ENCODE peak calls at places on chromosomes 11 and 22, in nine cellular contexts. One of them, this sample, is unnamed. For H3K79me2 and H3K36me3, the result is how much of the 10 kb centered on the place peaks cover.

GRCh38 chr11:23540101-23540561 is 679.9 kb upstream of the CCDC179 start:
- DNase-seq in trophoblast cell: no peak
- DNase-seq in hepatocyte: peak
- DNase-seq in fibroblast of lung: peak
- DNase-seq in neural progenitor cell: peak
- DNase-seq in PC-3: peak
- DNase-seq in HepG2: peak
- DNase-seq in astrocyte: peak
- DNase-seq in mammary epithelial cell: peak
- DNase-seq in this sample: peak

GRCh38 chr11:67468056-67468455 is 995 bp downstream of the TMEM134 start:
- DNase-seq in hepatocyte: peak
- DNase-seq in astrocyte: peak
- DNase-seq in trophoblast cell: no peak
- DNase-seq in neural progenitor cell: no peak
- DNase-seq in PC-3: peak
- DNase-seq in mammary epithelial cell: peak
- DNase-seq in HepG2: no peak
- DNase-seq in fibroblast of lung: no peak
- DNase-seq in this sample: peak

GRCh38 chr11:57649826-57650738 is at the start of gene YPEL4:
- DNase-seq in astrocyte: peak
- DNase-seq in neural progenitor cell: peak
- DNase-seq in hepatocyte: peak
- DNase-seq in trophoblast cell: peak
- DNase-seq in mammary epithelial cell: peak
- DNase-seq in fibroblast of lung: peak
- DNase-seq in HepG2: no peak
- DNase-seq in PC-3: peak
- DNase-seq in this sample: peak

GRCh38 chr22:49236541-49237075 is 591.1 kb downstream of the BRD1 start:
- DNase-seq in hepatocyte: no peak
- DNase-seq in trophoblast cell: no peak
- DNase-seq in neural progenitor cell: no peak
- DNase-seq in fibroblast of lung: no peak
- DNase-seq in mammary epithelial cell: no peak
- DNase-seq in PC-3: no peak
- DNase-seq in astrocyte: no peak
- DNase-seq in HepG2: no peak
- DNase-seq in this sample: no peak

GRCh38 chr11:92048415-92048814 is 176.2 kb upstream of the FAT3 start:
- DNase-seq in trophoblast cell: no peak
- DNase-seq in HepG2: no peak
- DNase-seq in PC-3: no peak
- DNase-seq in hepatocyte: no peak
- DNase-seq in neural progenitor cell: no peak
- DNase-seq in mammary epithelial cell: peak
- DNase-seq in astrocyte: no peak
- DNase-seq in fibroblast of lung: no peak
- DNase-seq in this sample: no peak

GRCh38 chr22:24429411-24430365 is 2.3 kb downstream of the ADORA2A start:
- DNase-seq in neural progenitor cell: no peak
- DNase-seq in PC-3: peak
- DNase-seq in astrocyte: peak
- DNase-seq in mammary epithelial cell: peak
- DNase-seq in hepatocyte: no peak
- DNase-seq in trophoblast cell: no peak
- DNase-seq in HepG2: no peak
- DNase-seq in fibroblast of lung: no peak
- DNase-seq in this sample: peak

GRCh38 chr11:82732734-82733443 is 775 bp downstream of the FAM181B start:
- DNase-seq in fibroblast of lung: no peak
- DNase-seq in PC-3: no peak
- DNase-seq in hepatocyte: peak
- DNase-seq in HepG2: no peak
- DNase-seq in astrocyte: no peak
- DNase-seq in mammary epithelial cell: no peak
- DNase-seq in trophoblast cell: no peak
- DNase-seq in neural progenitor cell: peak
- DNase-seq in this sample: no peak

GRCh38 chr22:39185601-39186012 is 33.1 kb upstream of the CBX7 start:
- DNase-seq in astrocyte: no peak
- DNase-seq in fibroblast of lung: peak
- DNase-seq in mammary epithelial cell: peak
- DNase-seq in hepatocyte: no peak
- DNase-seq in PC-3: no peak
- DNase-seq in HepG2: peak
- DNase-seq in neural progenitor cell: no peak
- DNase-seq in trophoblast cell: no peak
- DNase-seq in this sample: no peak

GRCh38 chr11:18907391-18907790 is 31.8 kb downstream of the MRGPRX1 start:
- DNase-seq in trophoblast cell: no peak
- DNase-seq in HepG2: no peak
- DNase-seq in astrocyte: no peak
- DNase-seq in neural progenitor cell: no peak
- DNase-seq in PC-3: no peak
- DNase-seq in hepatocyte: no peak
- DNase-seq in mammary epithelial cell: peak
- DNase-seq in fibroblast of lung: no peak
- DNase-seq in this sample: no peak

DNA sequence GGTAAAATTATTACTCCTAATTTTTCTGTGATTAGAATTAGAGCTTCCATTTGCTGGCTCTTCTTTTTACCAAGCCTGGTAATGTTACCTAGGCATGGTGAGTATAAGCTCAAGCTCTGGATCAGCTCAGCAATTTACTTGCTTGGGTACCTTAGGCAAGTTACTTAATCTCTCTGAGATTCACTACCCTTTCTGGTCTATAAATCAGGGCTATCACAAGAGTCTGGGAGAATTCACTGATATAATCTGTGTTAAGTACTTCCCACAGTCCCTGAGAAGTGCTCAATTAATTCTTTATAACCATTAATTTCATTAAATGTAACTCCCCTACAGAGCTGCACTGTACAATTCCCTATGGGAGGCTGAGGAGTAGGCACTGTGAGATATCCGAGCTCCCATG is 44.2 kb downstream of the TMEM123 start:
- DNase-seq in HepG2: no peak
- DNase-seq in trophoblast cell: no peak
- DNase-seq in astrocyte: no peak
- DNase-seq in PC-3: no peak
- DNase-seq in fibroblast of lung: no peak
- DNase-seq in neural progenitor cell: no peak
- DNase-seq in hepatocyte: no peak
- DNase-seq in mammary epithelial cell: no peak
- DNase-seq in this sample: no peak
- H3K79me2 ChIP-seq in HepG2: half or more
- H3K79me2 ChIP-seq in trophoblast cell: under half
- H3K79me2 ChIP-seq in astrocyte: half or more
- H3K79me2 ChIP-seq in PC-3: half or more
- H3K79me2 ChIP-seq in fibroblast of lung: under half
- H3K79me2 ChIP-seq in neural progenitor cell: under half
- H3K79me2 ChIP-seq in hepatocyte: half or more
- H3K79me2 ChIP-seq in mammary epithelial cell: half or more
- H3K79me2 ChIP-seq in this sample: half or more

GRCh38 chr11:33000181-33000580 is 15.5 kb upstream of the DEPDC7 start:
- DNase-seq in neural progenitor cell: no peak
- DNase-seq in astrocyte: peak
- DNase-seq in fibroblast of lung: peak
- DNase-seq in HepG2: no peak
- DNase-seq in hepatocyte: no peak
- DNase-seq in trophoblast cell: peak
- DNase-seq in mammary epithelial cell: peak
- DNase-seq in PC-3: peak
- DNase-seq in this sample: no peak

GRCh38 chr11:33005175-33005574 is 10.5 kb upstream of the DEPDC7 start:
- DNase-seq in hepatocyte: no peak
- DNase-seq in mammary epithelial cell: no peak
- DNase-seq in astrocyte: no peak
- DNase-seq in PC-3: no peak
- DNase-seq in neural progenitor cell: no peak
- DNase-seq in trophoblast cell: no peak
- DNase-seq in fibroblast of lung: no peak
- DNase-seq in HepG2: no peak
- DNase-seq in this sample: no peak

GRCh38 chr11:33002143-33002542 is 13.5 kb upstream of the DEPDC7 start:
- DNase-seq in neural progenitor cell: no peak
- DNase-seq in astrocyte: no peak
- DNase-seq in trophoblast cell: no peak
- DNase-seq in HepG2: no peak
- DNase-seq in mammary epithelial cell: no peak
- DNase-seq in fibroblast of lung: no peak
- DNase-seq in PC-3: no peak
- DNase-seq in hepatocyte: no peak
- DNase-seq in this sample: no peak

GRCh38 chr11:33006010-33006409 is 9.7 kb upstream of the DEPDC7 start:
- DNase-seq in neural progenitor cell: no peak
- DNase-seq in hepatocyte: no peak
- DNase-seq in PC-3: no peak
- DNase-seq in mammary epithelial cell: no peak
- DNase-seq in fibroblast of lung: no peak
- DNase-seq in trophoblast cell: peak
- DNase-seq in astrocyte: no peak
- DNase-seq in HepG2: no peak
- DNase-seq in this sample: no peak

GRCh38 chr11:33001281-33001680 is 14.4 kb upstream of the DEPDC7 start:
- DNase-seq in neural progenitor cell: no peak
- DNase-seq in HepG2: no peak
- DNase-seq in hepatocyte: no peak
- DNase-seq in trophoblast cell: peak
- DNase-seq in PC-3: no peak
- DNase-seq in astrocyte: no peak
- DNase-seq in fibroblast of lung: no peak
- DNase-seq in mammary epithelial cell: no peak
- DNase-seq in this sample: no peak
- H2AFZ ChIP-seq in neural progenitor cell: no peak
- H2AFZ ChIP-seq in HepG2: no peak
- H2AFZ ChIP-seq in hepatocyte: no peak
- H2AFZ ChIP-seq in trophoblast cell: no peak
- H2AFZ ChIP-seq in PC-3: no peak
- H2AFZ ChIP-seq in astrocyte: no peak
- H2AFZ ChIP-seq in fibroblast of lung: no peak
- H2AFZ ChIP-seq in mammary epithelial cell: no peak
- H2AFZ ChIP-seq in this sample: no peak

DNA sequence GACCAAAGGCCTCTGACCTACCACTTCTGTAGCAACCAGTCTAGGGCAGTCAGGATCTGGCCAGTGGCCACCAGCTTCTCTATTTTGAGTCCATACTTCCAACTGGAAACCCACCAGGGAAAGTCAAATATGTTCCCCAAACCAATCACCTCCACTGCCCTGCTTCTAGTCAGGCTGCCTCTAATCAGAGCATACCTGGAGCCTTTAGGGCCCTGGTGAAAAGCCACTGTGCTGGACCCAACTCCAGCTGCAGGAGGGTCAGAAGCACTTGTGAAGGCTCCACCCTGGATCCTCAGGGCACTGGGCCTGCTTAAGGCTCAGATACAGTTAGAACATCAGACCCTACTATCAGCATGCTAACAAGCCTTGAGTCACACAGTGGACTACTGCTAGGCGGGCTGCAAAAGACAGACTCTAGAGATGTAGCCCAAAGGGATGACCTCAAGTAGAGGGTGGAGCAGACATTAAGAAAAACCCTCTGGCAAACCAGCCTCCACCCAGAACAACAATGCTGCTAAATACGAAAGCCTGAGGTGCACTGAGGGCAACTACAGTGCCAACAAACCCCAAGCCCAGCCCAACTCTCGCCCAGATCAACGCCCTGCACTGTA is 69.2 kb downstream of the DGCR2 start:
- DNase-seq in fibroblast of lung: no peak
- DNase-seq in neural progenitor cell: no peak
- DNase-seq in astrocyte: no peak
- DNase-seq in hepatocyte: no peak
- DNase-seq in mammary epithelial cell: no peak
- DNase-seq in PC-3: no peak
- DNase-seq in trophoblast cell: no peak
- DNase-seq in HepG2: no peak
- DNase-seq in this sample: no peak
- H3K36me3 ChIP-seq in fibroblast of lung: under half
- H3K36me3 ChIP-seq in neural progenitor cell: under half
- H3K36me3 ChIP-seq in astrocyte: under half
- H3K36me3 ChIP-seq in hepatocyte: under half
- H3K36me3 ChIP-seq in mammary epithelial cell: under half
- H3K36me3 ChIP-seq in PC-3: under half
- H3K36me3 ChIP-seq in trophoblast cell: under half
- H3K36me3 ChIP-seq in HepG2: under half
- H3K36me3 ChIP-seq in this sample: half or more

GRCh38 chr22:46618667-46619066 is 1.5 kb upstream of the GRAMD4 start:
- DNase-seq in PC-3: no peak
- DNase-seq in mammary epithelial cell: no peak
- DNase-seq in trophoblast cell: no peak
- DNase-seq in fibroblast of lung: no peak
- DNase-seq in hepatocyte: no peak
- DNase-seq in HepG2: no peak
- DNase-seq in neural progenitor cell: no peak
- DNase-seq in astrocyte: no peak
- DNase-seq in this sample: no peak

GRCh38 chr22:46619830-46620501 is at the start of gene GRAMD4:
- DNase-seq in astrocyte: peak
- DNase-seq in HepG2: peak
- DNase-seq in PC-3: no peak
- DNase-seq in hepatocyte: no peak
- DNase-seq in fibroblast of lung: no peak
- DNase-seq in trophoblast cell: no peak
- DNase-seq in mammary epithelial cell: no peak
- DNase-seq in neural progenitor cell: peak
- DNase-seq in this sample: no peak

GRCh38 chr22:46622081-46622521 is 1.9 kb downstream of the GRAMD4 start:
- DNase-seq in HepG2: no peak
- DNase-seq in trophoblast cell: no peak
- DNase-seq in neural progenitor cell: no peak
- DNase-seq in hepatocyte: no peak
- DNase-seq in astrocyte: no peak
- DNase-seq in mammary epithelial cell: no peak
- DNase-seq in PC-3: no peak
- DNase-seq in fibroblast of lung: no peak
- DNase-seq in this sample: no peak

GRCh38 chr22:46619240-46619829 is 851 bp upstream of the GRAMD4 start:
- DNase-seq in hepatocyte: no peak
- DNase-seq in PC-3: no peak
- DNase-seq in mammary epithelial cell: no peak
- DNase-seq in astrocyte: peak
- DNase-seq in neural progenitor cell: no peak
- DNase-seq in fibroblast of lung: no peak
- DNase-seq in HepG2: no peak
- DNase-seq in trophoblast cell: no peak
- DNase-seq in this sample: no peak

DNA sequence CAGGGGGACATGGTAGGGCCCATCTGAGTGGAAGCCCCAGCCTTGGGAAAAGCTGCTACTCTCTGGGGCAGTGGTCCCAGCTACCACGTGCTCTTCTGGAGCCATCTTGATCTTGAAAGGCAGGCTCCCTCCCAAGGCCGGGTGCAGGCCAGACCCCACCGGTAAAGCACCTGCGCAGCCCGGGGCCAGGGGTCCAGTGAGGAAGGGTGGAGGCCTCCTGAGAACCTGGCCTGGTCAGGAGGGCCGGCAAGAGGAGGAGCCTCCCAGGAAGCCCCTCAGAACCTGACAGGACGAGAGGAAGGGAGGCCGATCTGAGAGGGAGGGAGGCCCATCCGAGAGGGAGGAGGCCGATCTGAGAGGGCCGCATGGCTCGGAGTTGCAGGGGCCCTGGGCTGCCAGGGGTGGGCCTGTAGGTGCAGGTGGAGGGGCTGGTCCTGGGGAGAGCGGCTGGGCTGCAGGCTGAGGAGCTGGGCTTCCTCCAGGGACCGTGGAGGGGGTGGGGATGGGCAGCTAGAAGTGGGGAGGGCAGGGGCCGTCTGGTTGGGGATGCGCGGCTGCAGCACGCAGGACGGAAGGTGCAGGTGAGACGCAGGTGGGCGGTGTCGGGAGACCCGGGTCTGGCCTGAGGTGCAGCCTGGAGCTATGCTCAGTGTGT is 529 bp downstream of the GRAMD4 start:
- DNase-seq in HepG2: no peak
- DNase-seq in PC-3: no peak
- DNase-seq in astrocyte: no peak
- DNase-seq in trophoblast cell: no peak
- DNase-seq in hepatocyte: no peak
- DNase-seq in neural progenitor cell: peak
- DNase-seq in fibroblast of lung: no peak
- DNase-seq in mammary epithelial cell: no peak
- DNase-seq in this sample: no peak
- H3K79me2 ChIP-seq in HepG2: under half
- H3K79me2 ChIP-seq in PC-3: under half
- H3K79me2 ChIP-seq in astrocyte: under half
- H3K79me2 ChIP-seq in trophoblast cell: under half
- H3K79me2 ChIP-seq in hepatocyte: half or more
- H3K79me2 ChIP-seq in neural progenitor cell: under half
- H3K79me2 ChIP-seq in fibroblast of lung: under half
- H3K79me2 ChIP-seq in mammary epithelial cell: under half
- H3K79me2 ChIP-seq in this sample: under half

This sample was measured in OCI-LY7.